ENCODE peak calls at places on chromosome 21, in nine cellular contexts. J, Y, V, G, Q, C, K, S and B are unnamed samples.

GRCh38 chr21:43187715-43188114 is 18.9 kb downstream of the CRYAA start:
- DNase-seq in S (no peak), Y (no peak), J (peak; percentile 3), V (no peak), C (no peak), K (no peak), Q (no peak), G (peak; percentile 6), B (no peak)

GRCh38 chr21:31133243-31133830 is 95.1 kb upstream of the KRTAP19-8 start:
- DNase-seq in S (no peak), Q (no peak), C (no peak), V (no peak), Y (no peak), G (no peak), J (no peak), K (no peak), B (no peak)

GRCh38 chr21:41744028-41744940 is 22.6 kb downstream of the RIPK4 start:
- DNase-seq in Q (no peak), J (no peak), K (no peak), V (no peak), S (no peak), Y (no peak), C (no peak), G (no peak), B (no peak)

GRCh38 chr21:38086580-38086979 is 170.2 kb upstream of the KCNJ15 start:
- DNase-seq in C (no peak), S (no peak), Q (no peak), Y (no peak), K (no peak), G (no peak), V (no peak), J (no peak), B (no peak)

GRCh38 chr21:34579411-34579810 is 35.5 kb downstream of the RCAN1 start:
- DNase-seq in V (peak; percentile 62), G (peak; percentile 1), C (no peak), J (no peak), K (no peak), S (no peak), Q (no peak), Y (no peak), B (peak; percentile 27)

GRCh38 chr21:16588433-16588860 is 858.7 kb downstream of the USP25 start:
- DNase-seq in V (peak; percentile 78), J (peak; percentile 74), Y (peak; percentile 78), S (peak; percentile 63), C (peak; percentile 32), K (peak; percentile 65), G (peak; percentile 78), Q (peak; percentile 94), B (peak; percentile 85)

GRCh38 chr21:42847051-42847707 is 32.2 kb downstream of the WDR4 start:
- DNase-seq in Y (peak; percentile 11), G (peak; percentile 37), K (no peak), C (no peak), J (no peak), Q (no peak), V (no peak), S (peak; percentile 61), B (no peak)

GRCh38 chr21:29297483-29298347 is 1.0 kb upstream of the BACH1 start:
- DNase-seq in G (no peak), V (no peak), C (no peak), J (no peak), Q (peak; percentile 13), S (no peak), K (peak; percentile 21), Y (no peak), B (no peak)

GRCh38 chr21:15295875-15296274 is 231.1 kb upstream of the NRIP1 start:
- DNase-seq in C (no peak), J (no peak), Y (no peak), S (no peak), G (no peak), Q (no peak), V (no peak), K (no peak), B (no peak)

GRCh38 chr21:35940074-35940927 is 120.0 kb downstream of the SETD4 start:
- DNase-seq in S (no peak), G (peak; percentile 55), J (peak; percentile 56), Y (peak; percentile 28), K (peak; percentile 21), Q (peak; percentile 46), V (no peak), C (peak; percentile 38), B (peak; percentile 58)
- TF ChIP-seq CTCF in S (peak; percentile 67), G (peak; percentile 77), J (peak; percentile 80), Y (peak; percentile 40), K (peak; percentile 68), Q (peak; percentile 68), V (peak; percentile 63), C (peak; percentile 78), B (peak; percentile 86)

GRCh38 chr21:26374817-26375216 is 198.3 kb downstream of the CYYR1 start:
- DNase-seq in J (no peak), S (no peak), V (no peak), G (no peak), Y (no peak), C (no peak), Q (no peak), K (no peak), B (no peak)

GRCh38 chr21:26377111-26377694 is 195.9 kb downstream of the CYYR1 start:
- DNase-seq in K (no peak), J (no peak), S (no peak), C (no peak), V (no peak), Y (no peak), G (no peak), Q (no peak), B (no peak)

GRCh38 chr21:26379561-26379960 is 193.5 kb downstream of the CYYR1 start:
- DNase-seq in K (no peak), C (no peak), G (no peak), S (no peak), J (no peak), V (no peak), Y (no peak), Q (no peak), B (no peak)
- H3K27me3 ChIP-seq in K (no peaks in the 10 kb centered on the region), C (no peaks in the 10 kb centered on the region), G (no peaks in the 10 kb centered on the region), S (no peaks in the 10 kb centered on the region), J (no peaks in the 10 kb centered on the region), V (no peaks in the 10 kb centered on the region), Y (no peaks in the 10 kb centered on the region), Q (no peaks in the 10 kb centered on the region), B (no peaks in the 10 kb centered on the region)

DNA sequence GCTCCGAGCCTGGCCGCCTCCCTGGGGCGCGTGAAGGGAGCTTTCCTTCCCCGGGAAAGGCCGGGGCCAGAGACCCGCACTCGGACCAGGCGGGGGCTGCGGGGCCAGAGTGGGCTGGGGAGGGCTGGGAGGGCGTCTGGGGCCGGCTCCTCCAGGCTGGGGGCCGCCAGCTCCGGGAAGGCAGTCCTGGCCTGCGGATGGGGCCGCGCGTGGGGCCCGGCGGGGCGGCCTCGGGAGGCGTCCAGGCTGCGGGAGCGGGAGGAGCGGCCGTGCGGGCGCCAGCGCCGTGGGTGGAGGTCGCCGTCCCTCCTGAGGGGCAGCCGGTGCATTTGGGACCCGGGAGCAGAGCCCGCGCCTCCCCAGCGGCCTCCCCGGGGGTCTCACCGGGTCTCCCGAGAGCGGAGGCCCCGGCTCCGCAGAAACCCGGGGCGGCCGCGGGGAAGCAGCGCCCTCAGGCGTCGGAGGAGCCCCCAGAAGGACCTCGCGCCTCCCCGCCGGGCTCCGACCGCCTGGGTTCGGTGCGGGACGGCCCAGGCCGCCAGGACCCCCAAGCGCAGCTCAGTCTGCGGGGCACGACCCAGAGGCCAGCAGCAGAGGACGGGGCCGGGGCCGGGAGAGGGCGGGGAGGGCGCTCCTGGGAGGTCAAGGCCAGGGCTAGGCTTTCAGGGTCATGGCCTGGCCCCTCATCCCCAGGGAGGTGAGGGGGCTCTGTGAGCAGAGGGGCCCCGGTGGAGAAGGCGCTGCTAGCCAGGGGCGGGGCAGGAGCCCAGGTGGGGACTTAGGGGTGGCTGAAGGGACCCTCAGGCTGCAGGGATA is 7.3 kb upstream of the SLX9 start:
- DNase-seq in G (peak; percentile 65), K (peak; percentile 49), C (no peak), S (peak; percentile 81), V (no peak), Q (no peak), J (no peak), Y (no peak), B (no peak)
- TF ChIP-seq CTCF in G (peak; percentile 56), K (peak; percentile 49), C (peak; percentile 87), S (peak; percentile 53), V (peak; percentile 41), Q (peak; percentile 40), J (peak; percentile 64), Y (peak; percentile 29), B (peak; percentile 84)

GRCh38 chr21:33069645-33069993 is 322 bp upstream of the OLIG1 start:
- DNase-seq in V (no peak), G (no peak), C (no peak), J (no peak), S (no peak), K (no peak), Q (no peak), Y (no peak), B (no peak)
- H3K27me3 ChIP-seq in V (peaks cover 48% of the 10 kb centered on the region), G (peaks cover 99% of the 10 kb centered on the region), C (peaks cover 25% of the 10 kb centered on the region), J (peaks cover 98% of the 10 kb centered on the region), S (peaks cover 84% of the 10 kb centered on the region), K (peaks cover 12% of the 10 kb centered on the region), Q (peaks cover 72% of the 10 kb centered on the region), Y (no peaks in the 10 kb centered on the region), B (peaks cover 93% of the 10 kb centered on the region)

GRCh38 chr21:36854391-36854790 is 112.1 kb downstream of the HLCS start:
- DNase-seq in Y (no peak), S (no peak), V (no peak), Q (peak; percentile 49), K (no peak), C (no peak), G (peak; percentile 84), J (no peak), B (no peak)
- TF ChIP-seq CTCF in Y (peak; percentile 14), S (peak; percentile 58), V (peak; percentile 59), Q (peak; percentile 75), K (peak; percentile 48), C (peak; percentile 81), G (peak; percentile 89), J (peak; percentile 35), B (peak; percentile 69)

GRCh38 chr21:33029512-33029921 is 3.8 kb downstream of the OLIG2 start:
- DNase-seq in Q (no peak), S (no peak), Y (no peak), J (no peak), K (no peak), V (no peak), G (peak; percentile 60), C (no peak), B (no peak)

GRCh38 chr21:33028759-33029511 is 3.2 kb downstream of the OLIG2 start:
- DNase-seq in K (no peak), V (no peak), G (peak; percentile 60), S (no peak), Y (no peak), Q (no peak), C (no peak), J (no peak), B (no peak)

GRCh38 chr21:33030633-33031032 is 4.9 kb downstream of the OLIG2 start:
- DNase-seq in K (no peak), J (no peak), G (no peak), S (no peak), Q (no peak), Y (no peak), C (no peak), V (no peak), B (no peak)

GRCh38 chr21:33031152-33031551 is 5.4 kb downstream of the OLIG2 start:
- DNase-seq in Q (no peak), K (no peak), G (no peak), Y (no peak), C (no peak), J (no peak), V (no peak), S (no peak), B (no peak)

GRCh38 chr21:33029975-33030461 is 4.3 kb downstream of the OLIG2 start:
- DNase-seq in G (no peak), K (no peak), S (no peak), J (no peak), Y (no peak), Q (no peak), C (no peak), V (no peak), B (no peak)
- H3K27me3 ChIP-seq in G (peaks cover 100% of the 10 kb centered on the region), K (peaks cover 51% of the 10 kb centered on the region), S (peaks cover 100% of the 10 kb centered on the region), J (peaks cover 99% of the 10 kb centered on the region), Y (no peaks in the 10 kb centered on the region), Q (peaks cover 100% of the 10 kb centered on the region), C (peaks cover 2% of the 10 kb centered on the region), V (peaks cover 63% of the 10 kb centered on the region), B (peaks cover 100% of the 10 kb centered on the region)